ENCODE peak calls at places on chromosome 4, in ten cellular contexts. G is heart right ventricle, V is mesothelial cell of epicardium, C is A549, B is AG20443, P is KBM-7, L is immature natural killer cell, J is HEK293T, Z is GM23338, Y is HTR-8/SVneo. N is an unnamed sample.

GRCh38 chr4:146927710-146928109 is 18.0 kb downstream of the TTC29 start:
- DNase-seq in G (no peak), V (no peak), C (no peak), B (no peak), P (no peak), L (no peak), J (no peak), Z (no peak), Y (no peak), N (no peak)

GRCh38 chr4:85030156-85030555 is 63.7 kb upstream of the WDFY3 start:
- DNase-seq in G (no peak), V (no peak), C (no peak), B (no peak), P (no peak), L (no peak), J (no peak), Z (no peak), Y (no peak), N (no peak)

GRCh38 chr4:61149278-61149677 is 50.8 kb upstream of the ADGRL3 start:
- DNase-seq in G (no peak), V (no peak), C (no peak), B (no peak), P (no peak), L (no peak), J (no peak), Z (no peak), Y (no peak), N (no peak)

GRCh38 chr4:170652571-170652970 is 562.8 kb upstream of the AADAT start:
- DNase-seq in G (no peak), V (no peak), C (no peak), B (no peak), P (no peak), L (no peak), J (no peak), Z (no peak), Y (no peak), N (no peak)

GRCh38 chr4:76407440-76408119 is 13.4 kb downstream of the CCDC158 start:
- DNase-seq in G (no peak), V (no peak), C (no peak), B (no peak), P (no peak), L (no peak), J (no peak), Z (no peak), Y (no peak), N (no peak)

GRCh38 chr4:89248879-89249281 is 58.7 kb downstream of the GPRIN3 start:
- DNase-seq in G (no peak), V (no peak), C (no peak), B (no peak), P (no peak), L (no peak), J (no peak), Z (no peak), Y (no peak), N (no peak)

GRCh38 chr4:125498981-125499380 is 184.2 kb downstream of the FAT4 start:
- DNase-seq in G (no peak), V (no peak), C (no peak), B (no peak), P (no peak), L (no peak), J (no peak), Z (no peak), Y (no peak), N (no peak)

GRCh38 chr4:76023381-76023780 is at the start of gene CXCL10:
- DNase-seq in G (no peak), V (no peak), C (no peak), B (no peak), P (no peak), L (no peak), J (no peak), Z (no peak), Y (no peak), N (no peak)

GRCh38 chr4:129064717-129065116 is 28.6 kb downstream of the SCLT1 start:
- DNase-seq in G (no peak), V (no peak), C (no peak), B (peak; percentile 17), P (no peak), L (no peak), J (no peak), Z (no peak), Y (peak; percentile 4), N (no peak)

GRCh38 chr4:182809417-182810102 is 107.6 kb downstream of the DCTD start:
- DNase-seq in G (no peak), V (no peak), C (no peak), B (no peak), P (peak; percentile 66), L (no peak), J (no peak), Z (peak; percentile 57), Y (peak; percentile 29), N (no peak)

GRCh38 chr4:74623041-74623440 is 171.3 kb downstream of the BTC start:
- DNase-seq in G (no peak), V (no peak), C (peak; percentile 88), B (peak; percentile 21), P (peak; percentile 42), L (peak; percentile 5), J (peak; percentile 55), Z (peak; percentile 69), Y (no peak), N (peak; percentile 77)

GRCh38 chr4:154332681-154333421 is 158.7 kb downstream of the DCHS2 start:
- DNase-seq in G (peak; percentile 11), V (no peak), C (peak; percentile 1), B (no peak), P (no peak), L (peak; percentile 2), J (no peak), Z (peak; percentile 94), Y (no peak), N (no peak)

GRCh38 chr4:189200346-189200745 is 740.3 kb upstream of the FRG1 start:
- DNase-seq in G (no peak), V (no peak), C (no peak), B (no peak), P (no peak), L (no peak), J (no peak), Z (no peak), Y (no peak), N (no peak)

GRCh38 chr4:154982187-154983047 is 201.3 kb downstream of the RBM46 start:
- DNase-seq in G (peak; percentile 22), V (peak; percentile 72), C (peak; percentile 43), B (peak; percentile 73), P (peak; percentile 46), L (no peak), J (peak; percentile 67), Z (peak; percentile 87), Y (peak; percentile 29), N (peak; percentile 42)

GRCh38 chr4:56995525-56995924 is 16.8 kb downstream of the POLR2B start:
- DNase-seq in G (peak; percentile 54), V (peak; percentile 40), C (no peak), B (peak; percentile 81), P (no peak), L (no peak), J (no peak), Z (no peak), Y (no peak), N (no peak)

GRCh38 chr4:39970559-39971270 is 7.0 kb downstream of the PDS5A start:
- DNase-seq in G (no peak), V (no peak), C (peak; percentile 29), B (no peak), P (peak; percentile 82), L (no peak), J (no peak), Z (peak; percentile 55), Y (no peak), N (no peak)

GRCh38 chr4:155512812-155513211 is 136.0 kb upstream of the MAP9 start:
- DNase-seq in G (no peak), V (no peak), C (no peak), B (no peak), P (no peak), L (no peak), J (no peak), Z (no peak), Y (no peak), N (no peak)

GRCh38 chr4:121428721-121429120 is 47.9 kb upstream of the QRFPR start:
- DNase-seq in G (no peak), V (no peak), C (no peak), B (no peak), P (no peak), L (no peak), J (no peak), Z (no peak), Y (no peak), N (no peak)

GRCh38 chr4:77465271-77465670 is 140.3 kb upstream of the CXCL13 start:
- DNase-seq in G (no peak), V (no peak), C (no peak), B (peak; percentile 50), P (no peak), L (no peak), J (peak; percentile 14), Z (peak; percentile 52), Y (no peak), N (no peak)

GRCh38 chr4:157217708-157218107 is 2.8 kb upstream of the GRIA2 start:
- DNase-seq in G (no peak), V (no peak), C (peak; percentile 16), B (peak; percentile 20), P (peak; percentile 49), L (no peak), J (no peak), Z (peak; percentile 40), Y (no peak), N (no peak)

GRCh38 chr4:40299126-40299525 is 36.0 kb upstream of the CHRNA9 start:
- DNase-seq in G (no peak), V (no peak), C (no peak), B (no peak), P (no peak), L (no peak), J (no peak), Z (no peak), Y (no peak), N (no peak)

GRCh38 chr4:152691761-152692160 is 12.0 kb upstream of the TMEM154 start:
- DNase-seq in G (no peak), V (no peak), C (no peak), B (no peak), P (no peak), L (no peak), J (no peak), Z (no peak), Y (no peak), N (no peak)

GRCh38 chr4:169975837-169976796 is 50.1 kb downstream of the MFAP3L start:
- DNase-seq in G (no peak), V (no peak), C (peak; percentile 12), B (no peak), P (no peak), L (no peak), J (no peak), Z (no peak), Y (no peak), N (no peak)

GRCh38 chr4:113330200-113330599 is 280.7 kb downstream of the ANK2 start:
- DNase-seq in G (no peak), V (no peak), C (no peak), B (no peak), P (no peak), L (no peak), J (no peak), Z (no peak), Y (no peak), N (no peak)

GRCh38 chr4:36385951-36386561 is 104.6 kb downstream of the DTHD1 start:
- DNase-seq in G (no peak), V (no peak), C (no peak), B (no peak), P (peak; percentile 78), L (peak; percentile 76), J (no peak), Z (no peak), Y (no peak), N (no peak)

N was measured in K562.